ENCODE peak calls at places on chromosomes 12 and 14, in four cellular contexts. One of them, this sample, is unnamed.

GRCh38 chr12:119011231-119011630 is 29.9 kb downstream of the SRRM4 start:
- DNase-seq in neural crest cell: no peak
- DNase-seq in GM10248: no peak
- DNase-seq in WTC11: no peak
- DNase-seq in this sample: no peak

GRCh38 chr12:29066061-29066588 is 83.0 kb upstream of the FAR2 start:
- DNase-seq in GM10248: no peak
- DNase-seq in neural crest cell: no peak
- DNase-seq in WTC11: no peak
- DNase-seq in this sample: no peak

GRCh38 chr12:12977231-12977630 is 22.8 kb downstream of the HEBP1 start:
- DNase-seq in WTC11: no peak
- DNase-seq in GM10248: no peak
- DNase-seq in neural crest cell: no peak
- DNase-seq in this sample: no peak

GRCh38 chr14:78254911-78255431 is 84.8 kb downstream of the NRXN3 start:
- DNase-seq in neural crest cell: no peak
- DNase-seq in WTC11: no peak
- DNase-seq in GM10248: no peak
- DNase-seq in this sample: no peak

GRCh38 chr14:76201162-76201561 is 49.4 kb downstream of the GPATCH2L start:
- DNase-seq in neural crest cell: no peak
- DNase-seq in GM10248: no peak
- DNase-seq in WTC11: no peak
- DNase-seq in this sample: no peak

GRCh38 chr12:52496590-52497071 is 3.6 kb upstream of the KRT6A start:
- DNase-seq in WTC11: peak
- DNase-seq in GM10248: no peak
- DNase-seq in neural crest cell: no peak
- DNase-seq in this sample: no peak

GRCh38 chr14:102775855-102776760 is 1.1 kb upstream of the TRAF3 start:
- DNase-seq in WTC11: no peak
- DNase-seq in neural crest cell: no peak
- DNase-seq in GM10248: no peak
- DNase-seq in this sample: no peak

GRCh38 chr12:24743891-24744793 is 204.8 kb downstream of the BCAT1 start:
- DNase-seq in GM10248: no peak
- DNase-seq in WTC11: no peak
- DNase-seq in neural crest cell: no peak
- DNase-seq in this sample: no peak

GRCh38 chr14:95518045-95518751 is 1.7 kb upstream of the SYNE3 start:
- DNase-seq in GM10248: no peak
- DNase-seq in WTC11: no peak
- DNase-seq in neural crest cell: no peak
- DNase-seq in this sample: no peak

GRCh38 chr12:25529738-25530137 is 23.3 kb downstream of the LMNTD1 start:
- DNase-seq in GM10248: no peak
- DNase-seq in neural crest cell: no peak
- DNase-seq in WTC11: no peak
- DNase-seq in this sample: no peak

GRCh38 chr12:13099910-13100609 is 3.4 kb downstream of the GSG1 start:
- DNase-seq in GM10248: no peak
- DNase-seq in neural crest cell: no peak
- DNase-seq in WTC11: no peak
- DNase-seq in this sample: no peak

GRCh38 chr12:51822956-51823355 is 25.6 kb downstream of the FIGNL2 start:
- DNase-seq in neural crest cell: no peak
- DNase-seq in GM10248: no peak
- DNase-seq in WTC11: no peak
- DNase-seq in this sample: no peak

GRCh38 chr12:53205747-53206146 is 1.3 kb downstream of the ITGB7 start:
- DNase-seq in WTC11: no peak
- DNase-seq in GM10248: peak
- DNase-seq in neural crest cell: no peak
- DNase-seq in this sample: no peak

GRCh38 chr14:100446572-100446971 is 123.4 kb downstream of the SLC25A47 start:
- DNase-seq in WTC11: peak
- DNase-seq in GM10248: no peak
- DNase-seq in neural crest cell: no peak
- DNase-seq in this sample: no peak

GRCh38 chr12:66637693-66638301 is 41.1 kb downstream of the GRIP1 start:
- DNase-seq in WTC11: no peak
- DNase-seq in neural crest cell: no peak
- DNase-seq in GM10248: no peak
- DNase-seq in this sample: no peak

GRCh38 chr14:104266643-104267575 is 128.5 kb downstream of the KIF26A start:
- DNase-seq in GM10248: no peak
- DNase-seq in WTC11: no peak
- DNase-seq in neural crest cell: no peak
- DNase-seq in this sample: peak

GRCh38 chr12:953776-954175 is 4.3 kb upstream of the RAD52 start:
- DNase-seq in GM10248: no peak
- DNase-seq in WTC11: no peak
- DNase-seq in neural crest cell: no peak
- DNase-seq in this sample: no peak

GRCh38 chr12:40561395-40561966 is 130.8 kb upstream of the CNTN1 start:
- DNase-seq in WTC11: no peak
- DNase-seq in neural crest cell: no peak
- DNase-seq in GM10248: no peak
- DNase-seq in this sample: no peak

GRCh38 chr12:13443028-13443427 is 246.5 kb downstream of the EMP1 start:
- DNase-seq in GM10248: no peak
- DNase-seq in WTC11: no peak
- DNase-seq in neural crest cell: no peak
- DNase-seq in this sample: no peak

GRCh38 chr12:92927436-92928116 is 1.5 kb downstream of the EEA1 start:
- DNase-seq in GM10248: peak
- DNase-seq in neural crest cell: no peak
- DNase-seq in WTC11: no peak
- DNase-seq in this sample: no peak

GRCh38 chr12:106122004-106122403 is 16.8 kb downstream of the NUAK1 start:
- DNase-seq in neural crest cell: no peak
- DNase-seq in GM10248: no peak
- DNase-seq in WTC11: no peak
- DNase-seq in this sample: no peak

GRCh38 chr12:23197266-23197665 is 572.3 kb downstream of the ETNK1 start:
- DNase-seq in neural crest cell: no peak
- DNase-seq in GM10248: no peak
- DNase-seq in WTC11: no peak
- DNase-seq in this sample: no peak

GRCh38 chr12:79617696-79618095 is 73.1 kb downstream of the PAWR start:
- DNase-seq in GM10248: no peak
- DNase-seq in neural crest cell: no peak
- DNase-seq in WTC11: no peak
- DNase-seq in this sample: no peak

GRCh38 chr12:44603701-44604100 is 272.4 kb downstream of the NELL2 start:
- DNase-seq in WTC11: no peak
- DNase-seq in neural crest cell: no peak
- DNase-seq in GM10248: no peak
- DNase-seq in this sample: no peak

GRCh38 chr14:77589099-77589498 is 27.3 kb downstream of the SPTLC2 start:
- DNase-seq in neural crest cell: no peak
- DNase-seq in WTC11: no peak
- DNase-seq in GM10248: no peak
- DNase-seq in this sample: no peak

GRCh38 chr14:76081642-76082041 is 70.1 kb upstream of the GPATCH2L start:
- DNase-seq in WTC11: no peak
- DNase-seq in neural crest cell: no peak
- DNase-seq in GM10248: no peak
- DNase-seq in this sample: no peak

GRCh38 chr14:91281346-91281745 is 36.8 kb upstream of the GPR68 start:
- DNase-seq in WTC11: no peak
- DNase-seq in neural crest cell: no peak
- DNase-seq in GM10248: no peak
- DNase-seq in this sample: no peak

GRCh38 chr14:97994020-97994531 is 1196.9 kb downstream of the VRK1 start:
- DNase-seq in WTC11: no peak
- DNase-seq in GM10248: no peak
- DNase-seq in neural crest cell: no peak
- DNase-seq in this sample: no peak

GRCh38 chr12:89087149-89087834 is 265.0 kb downstream of the DUSP6 start:
- DNase-seq in WTC11: no peak
- DNase-seq in neural crest cell: no peak
- DNase-seq in GM10248: no peak
- DNase-seq in this sample: no peak

GRCh38 chr12:49750027-49750977 is 8.9 kb downstream of the TMBIM6 start:
- DNase-seq in GM10248: no peak
- DNase-seq in neural crest cell: no peak
- DNase-seq in WTC11: no peak
- DNase-seq in this sample: no peak

GRCh38 chr14:69285661-69286255 is 25.8 kb downstream of the GALNT16 start:
- DNase-seq in WTC11: no peak
- DNase-seq in GM10248: no peak
- DNase-seq in neural crest cell: no peak
- DNase-seq in this sample: no peak

GRCh38 chr12:57614948-57615500 is 3.8 kb downstream of the ARHGEF25 start:
- DNase-seq in neural crest cell: no peak
- DNase-seq in GM10248: no peak
- DNase-seq in WTC11: no peak
- DNase-seq in this sample: no peak

GRCh38 chr12:32444895-32445294 is 45.5 kb downstream of the FGD4 start:
- DNase-seq in GM10248: no peak
- DNase-seq in neural crest cell: no peak
- DNase-seq in WTC11: no peak
- DNase-seq in this sample: no peak

GRCh38 chr14:42110167-42110566 is 503.5 kb downstream of the LRFN5 start:
- DNase-seq in neural crest cell: no peak
- DNase-seq in GM10248: peak
- DNase-seq in WTC11: no peak
- DNase-seq in this sample: no peak

GRCh38 chr14:31219169-31219568 is 11.6 kb upstream of the HECTD1 start:
- DNase-seq in neural crest cell: no peak
- DNase-seq in GM10248: no peak
- DNase-seq in WTC11: no peak
- DNase-seq in this sample: no peak

GRCh38 chr14:50846171-50846880 is 15.4 kb upstream of the NIN start:
- DNase-seq in GM10248: no peak
- DNase-seq in WTC11: no peak
- DNase-seq in neural crest cell: no peak
- DNase-seq in this sample: no peak

GRCh38 chr12:116604883-116605641 is 45.9 kb downstream of the MAP1LC3B2 start:
- DNase-seq in GM10248: no peak
- DNase-seq in neural crest cell: no peak
- DNase-seq in WTC11: no peak
- DNase-seq in this sample: no peak

GRCh38 chr12:96466939-96467751 is 22.2 kb upstream of the CFAP54 start:
- DNase-seq in neural crest cell: no peak
- DNase-seq in GM10248: no peak
- DNase-seq in WTC11: no peak
- DNase-seq in this sample: no peak

GRCh38 chr12:20528208-20528607 is 159.9 kb downstream of the PDE3A start:
- DNase-seq in neural crest cell: no peak
- DNase-seq in GM10248: no peak
- DNase-seq in WTC11: no peak
- DNase-seq in this sample: no peak

GRCh38 chr14:58061581-58061980 is 90.4 kb downstream of the ARMH4 start:
- DNase-seq in WTC11: no peak
- DNase-seq in GM10248: no peak
- DNase-seq in neural crest cell: no peak
- DNase-seq in this sample: no peak

GRCh38 chr14:81562818-81563217 is 29.2 kb upstream of the SEL1L start:
- DNase-seq in neural crest cell: no peak
- DNase-seq in WTC11: no peak
- DNase-seq in GM10248: no peak
- DNase-seq in this sample: no peak

GRCh38 chr14:81571437-81571836 is 37.8 kb upstream of the SEL1L start:
- DNase-seq in GM10248: no peak
- DNase-seq in neural crest cell: no peak
- DNase-seq in WTC11: no peak
- DNase-seq in this sample: no peak

GRCh38 chr14:81561084-81561775 is 27.6 kb upstream of the SEL1L start:
- DNase-seq in neural crest cell: no peak
- DNase-seq in WTC11: no peak
- DNase-seq in GM10248: no peak
- DNase-seq in this sample: no peak

GRCh38 chr14:81565441-81566290 is 32.0 kb upstream of the SEL1L start:
- DNase-seq in GM10248: peak
- DNase-seq in WTC11: peak
- DNase-seq in neural crest cell: peak
- DNase-seq in this sample: no peak
- TF ChIP-seq CTCF in GM10248: peak
- TF ChIP-seq CTCF in WTC11: peak
- TF ChIP-seq CTCF in neural crest cell: peak
- TF ChIP-seq CTCF in this sample: peak

GRCh38 chr12:16189849-16190248 is 87.6 kb downstream of the SLC15A5 start:
- DNase-seq in WTC11: no peak
- DNase-seq in GM10248: no peak
- DNase-seq in neural crest cell: no peak
- DNase-seq in this sample: no peak
- TF ChIP-seq CTCF in WTC11: no peak
- TF ChIP-seq CTCF in GM10248: no peak
- TF ChIP-seq CTCF in neural crest cell: peak
- TF ChIP-seq CTCF in this sample: no peak

GRCh38 chr14:67166450-67166853 is 22.8 kb upstream of the GARIN2 start:
- DNase-seq in neural crest cell: peak
- DNase-seq in WTC11: peak
- DNase-seq in GM10248: peak
- DNase-seq in this sample: no peak
- TF ChIP-seq CTCF in neural crest cell: peak
- TF ChIP-seq CTCF in WTC11: peak
- TF ChIP-seq CTCF in GM10248: peak
- TF ChIP-seq CTCF in this sample: peak

DNA sequence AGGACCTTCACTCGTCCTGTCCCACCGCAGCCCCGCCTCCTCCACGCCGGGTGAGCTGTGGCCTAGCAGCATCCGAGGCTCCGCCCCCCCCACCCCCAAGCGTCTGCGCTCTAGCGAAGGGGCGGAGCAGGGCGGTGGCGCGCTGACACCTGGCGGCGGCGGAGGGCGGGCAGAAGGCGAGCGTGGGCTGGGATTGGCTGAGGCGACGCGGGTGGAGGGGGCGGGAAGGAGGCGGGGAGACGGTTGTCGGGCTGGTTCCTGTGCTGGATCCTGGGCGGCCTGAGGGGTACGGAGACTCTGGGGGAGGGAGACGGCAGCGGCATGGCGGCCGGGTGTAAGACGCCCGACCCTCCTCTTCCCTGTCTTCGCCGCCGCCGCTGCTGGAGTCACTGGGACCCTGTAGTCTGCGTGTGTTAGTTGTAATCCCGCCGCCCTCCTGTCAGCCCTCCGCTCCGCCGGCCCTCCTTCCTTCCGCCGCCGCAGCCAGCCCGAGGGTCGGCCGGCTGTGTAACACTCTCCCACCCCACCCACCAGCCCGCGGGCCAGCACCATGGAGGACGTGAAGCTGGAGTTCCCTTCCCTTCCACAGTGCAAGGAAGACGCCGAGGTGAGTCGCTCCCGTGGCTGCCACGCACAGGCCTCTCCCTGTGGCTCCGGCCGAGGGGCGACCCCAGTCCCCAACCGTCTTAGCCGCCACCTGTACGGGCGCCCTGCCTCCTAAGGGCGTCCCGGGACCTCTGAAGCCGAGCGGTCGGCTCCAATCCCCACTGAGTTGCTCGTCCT is at the start of gene STYX:
- DNase-seq in GM10248: peak
- DNase-seq in WTC11: peak
- DNase-seq in neural crest cell: peak
- DNase-seq in this sample: peak
- TF ChIP-seq CTCF in GM10248: no peak
- TF ChIP-seq CTCF in WTC11: no peak
- TF ChIP-seq CTCF in neural crest cell: no peak
- TF ChIP-seq CTCF in this sample: peak